ENCODE peak calls at places on chromosomes 6 and 20, in eight cellular contexts. Q is naive thymus-derived CD8-positive, alpha-beta T cell; S is Daoy; E is aorta; F is LoVo; Y is NAMALWA; N is GM12878; Z is HTR-8/SVneo. J is an unnamed sample.

GRCh38 chr6:7249391-7249790 is 63.6 kb downstream of the SSR1 start:
- DNase-seq in Q (no peak), S (no peak), E (no peak), F (no peak), Y (no peak), N (no peak), Z (no peak), J (no peak)

GRCh38 chr6:128964233-128964755 is 81.4 kb downstream of the LAMA2 start:
- DNase-seq in Q (no peak), S (no peak), E (no peak), F (no peak), Y (no peak), N (no peak), Z (no peak), J (no peak)

GRCh38 chr6:22399693-22400092 is 102.9 kb upstream of the PRL start:
- DNase-seq in Q (no peak), S (peak; percentile 70), E (no peak), F (no peak), Y (no peak), N (no peak), Z (no peak), J (no peak)

GRCh38 chr6:148559848-148560433 is 186.9 kb upstream of the UST start:
- DNase-seq in Q (peak; percentile 63), S (peak; percentile 86), E (peak; percentile 83), F (peak; percentile 80), Y (peak; percentile 49), N (no peak), Z (peak; percentile 67), J (peak; percentile 76)

GRCh38 chr6:75666590-75666989 is 64.9 kb downstream of the SENP6 start:
- DNase-seq in Q (no peak), S (no peak), E (no peak), F (no peak), Y (no peak), N (no peak), Z (no peak), J (no peak)

GRCh38 chr6:30612687-30613248 is 4.3 kb downstream of the PPP1R10 start:
- DNase-seq in Q (no peak), S (peak; percentile 77), E (no peak), F (no peak), Y (no peak), N (no peak), Z (no peak), J (peak; percentile 55)

GRCh38 chr20:57561356-57562279 is 708 bp downstream of the PCK1 start:
- DNase-seq in Q (no peak), S (no peak), E (no peak), F (no peak), Y (no peak), N (no peak), Z (no peak), J (no peak)

GRCh38 chr6:3293271-3294155 is 34.8 kb downstream of the PSMG4 start:
- DNase-seq in Q (no peak), S (no peak), E (no peak), F (no peak), Y (no peak), N (no peak), Z (no peak), J (no peak)

GRCh38 chr6:37636801-37637561 is 60.7 kb downstream of the MDGA1 start:
- DNase-seq in Q (no peak), S (no peak), E (no peak), F (no peak), Y (no peak), N (no peak), Z (no peak), J (no peak)

GRCh38 chr6:125197795-125198269 is 44.3 kb downstream of the TPD52L1 start:
- DNase-seq in Q (no peak), S (peak; percentile 24), E (peak; percentile 84), F (peak; percentile 84), Y (no peak), N (no peak), Z (peak; percentile 9), J (no peak)

GRCh38 chr6:14272111-14273085 is 154.8 kb downstream of the CD83 start:
- DNase-seq in Q (no peak), S (peak; percentile 80), E (no peak), F (peak; percentile 8), Y (no peak), N (no peak), Z (no peak), J (no peak)

GRCh38 chr20:44471481-44471882 is 4.2 kb upstream of the TTPAL start:
- DNase-seq in Q (no peak), S (no peak), E (no peak), F (no peak), Y (no peak), N (no peak), Z (peak; percentile 71), J (peak; percentile 32)

GRCh38 chr20:46520976-46521579 is 7.7 kb upstream of the ZNF334 start:
- DNase-seq in Q (peak; percentile 22), S (peak; percentile 50), E (peak; percentile 53), F (peak; percentile 32), Y (peak; percentile 61), N (peak; percentile 25), Z (peak; percentile 81), J (peak; percentile 50)